ENCODE peak calls at places on chromosomes 5 and 9, in seven cellular contexts. One of them, this sample, is unnamed. For H3K4me1, the result is how much of the 10 kb centered on the place peaks cover.

GRCh38 chr5:176364765-176365662 is at the start of gene ARL10:
- DNase-seq in HCT116: no peak
- DNase-seq in heart right ventricle: peak
- DNase-seq in PC-9: no peak
- DNase-seq in GM12878: no peak
- DNase-seq in right cardiac atrium: peak
- DNase-seq in IMR-90: peak
- DNase-seq in this sample: no peak

GRCh38 chr5:472076-472655 is 29.2 kb downstream of the EXOC3 start:
- DNase-seq in HCT116: no peak
- DNase-seq in heart right ventricle: no peak
- DNase-seq in PC-9: peak
- DNase-seq in GM12878: no peak
- DNase-seq in right cardiac atrium: peak
- DNase-seq in IMR-90: no peak
- DNase-seq in this sample: peak

GRCh38 chr9:123376218-123377071 is 20.4 kb downstream of the CRB2 start:
- DNase-seq in HCT116: no peak
- DNase-seq in heart right ventricle: no peak
- DNase-seq in PC-9: no peak
- DNase-seq in GM12878: no peak
- DNase-seq in right cardiac atrium: no peak
- DNase-seq in IMR-90: no peak
- DNase-seq in this sample: no peak

GRCh38 chr5:119470851-119471451 is 18.7 kb downstream of the HSD17B4 start:
- DNase-seq in HCT116: peak
- DNase-seq in heart right ventricle: no peak
- DNase-seq in PC-9: no peak
- DNase-seq in GM12878: no peak
- DNase-seq in right cardiac atrium: no peak
- DNase-seq in IMR-90: peak
- DNase-seq in this sample: peak

GRCh38 chr5:173984218-173984617 is 4.8 kb upstream of the C5orf47 start:
- DNase-seq in HCT116: peak
- DNase-seq in heart right ventricle: no peak
- DNase-seq in PC-9: no peak
- DNase-seq in GM12878: no peak
- DNase-seq in right cardiac atrium: no peak
- DNase-seq in IMR-90: peak
- DNase-seq in this sample: peak

GRCh38 chr5:61280205-61280604 is 51.9 kb upstream of the ZSWIM6 start:
- DNase-seq in HCT116: peak
- DNase-seq in heart right ventricle: peak
- DNase-seq in PC-9: no peak
- DNase-seq in GM12878: no peak
- DNase-seq in right cardiac atrium: no peak
- DNase-seq in IMR-90: peak
- DNase-seq in this sample: peak

GRCh38 chr5:150214289-150214688 is 24.4 kb downstream of the SLC6A7 start:
- DNase-seq in HCT116: no peak
- DNase-seq in heart right ventricle: peak
- DNase-seq in PC-9: no peak
- DNase-seq in GM12878: no peak
- DNase-seq in right cardiac atrium: peak
- DNase-seq in IMR-90: peak
- DNase-seq in this sample: no peak

GRCh38 chr5:128881609-128882008 is 83.7 kb upstream of the SLC27A6 start:
- DNase-seq in HCT116: no peak
- DNase-seq in heart right ventricle: no peak
- DNase-seq in PC-9: no peak
- DNase-seq in GM12878: no peak
- DNase-seq in right cardiac atrium: no peak
- DNase-seq in IMR-90: no peak
- DNase-seq in this sample: no peak

GRCh38 chr5:20213803-20214202 is 225.8 kb upstream of the CDH18 start:
- DNase-seq in HCT116: no peak
- DNase-seq in heart right ventricle: no peak
- DNase-seq in PC-9: no peak
- DNase-seq in GM12878: no peak
- DNase-seq in right cardiac atrium: no peak
- DNase-seq in IMR-90: no peak
- DNase-seq in this sample: no peak

GRCh38 chr5:112975721-112976431 is 722 bp upstream of the DCP2 start:
- DNase-seq in HCT116: no peak
- DNase-seq in heart right ventricle: no peak
- DNase-seq in PC-9: no peak
- DNase-seq in GM12878: no peak
- DNase-seq in right cardiac atrium: no peak
- DNase-seq in IMR-90: no peak
- DNase-seq in this sample: no peak

GRCh38 chr5:40052812-40053211 is 626.9 kb upstream of the PTGER4 start:
- DNase-seq in HCT116: no peak
- DNase-seq in heart right ventricle: no peak
- DNase-seq in PC-9: peak
- DNase-seq in GM12878: no peak
- DNase-seq in right cardiac atrium: no peak
- DNase-seq in IMR-90: no peak
- DNase-seq in this sample: peak

GRCh38 chr9:5178126-5178805 is 7.2 kb downstream of the INSL6 start:
- DNase-seq in HCT116: no peak
- DNase-seq in heart right ventricle: no peak
- DNase-seq in PC-9: no peak
- DNase-seq in GM12878: no peak
- DNase-seq in right cardiac atrium: no peak
- DNase-seq in IMR-90: no peak
- DNase-seq in this sample: no peak

GRCh38 chr5:116084231-116084630 is 594 bp upstream of the COMMD10 start:
- DNase-seq in HCT116: no peak
- DNase-seq in heart right ventricle: no peak
- DNase-seq in PC-9: peak
- DNase-seq in GM12878: no peak
- DNase-seq in right cardiac atrium: peak
- DNase-seq in IMR-90: peak
- DNase-seq in this sample: peak

GRCh38 chr9:135998013-135998380 is 36.8 kb upstream of the UBAC1 start:
- DNase-seq in HCT116: no peak
- DNase-seq in heart right ventricle: no peak
- DNase-seq in PC-9: no peak
- DNase-seq in GM12878: no peak
- DNase-seq in right cardiac atrium: no peak
- DNase-seq in IMR-90: no peak
- DNase-seq in this sample: no peak

GRCh38 chr5:16759147-16759800 is 142.5 kb upstream of the RETREG1 start:
- DNase-seq in HCT116: no peak
- DNase-seq in heart right ventricle: no peak
- DNase-seq in PC-9: no peak
- DNase-seq in GM12878: peak
- DNase-seq in right cardiac atrium: no peak
- DNase-seq in IMR-90: peak
- DNase-seq in this sample: no peak

GRCh38 chr9:5813837-5814236 is 19.1 kb downstream of the ERMP1 start:
- DNase-seq in HCT116: no peak
- DNase-seq in heart right ventricle: no peak
- DNase-seq in PC-9: no peak
- DNase-seq in GM12878: no peak
- DNase-seq in right cardiac atrium: no peak
- DNase-seq in IMR-90: no peak
- DNase-seq in this sample: peak

GRCh38 chr5:135244620-135245021 is 154.4 kb downstream of the MACROH2A1 start:
- DNase-seq in HCT116: no peak
- DNase-seq in heart right ventricle: no peak
- DNase-seq in PC-9: no peak
- DNase-seq in GM12878: no peak
- DNase-seq in right cardiac atrium: no peak
- DNase-seq in IMR-90: no peak
- DNase-seq in this sample: no peak

GRCh38 chr5:67538343-67538670 is 341.7 kb upstream of the CD180 start:
- DNase-seq in HCT116: no peak
- DNase-seq in heart right ventricle: no peak
- DNase-seq in PC-9: no peak
- DNase-seq in GM12878: no peak
- DNase-seq in right cardiac atrium: no peak
- DNase-seq in IMR-90: no peak
- DNase-seq in this sample: no peak

GRCh38 chr9:131943397-131943796 is 136.3 kb downstream of the MED27 start:
- DNase-seq in HCT116: no peak
- DNase-seq in heart right ventricle: no peak
- DNase-seq in PC-9: no peak
- DNase-seq in GM12878: no peak
- DNase-seq in right cardiac atrium: no peak
- DNase-seq in IMR-90: no peak
- DNase-seq in this sample: no peak

GRCh38 chr9:4689687-4690104 is 10.3 kb downstream of the CDC37L1 start:
- DNase-seq in HCT116: no peak
- DNase-seq in heart right ventricle: no peak
- DNase-seq in PC-9: peak
- DNase-seq in GM12878: peak
- DNase-seq in right cardiac atrium: no peak
- DNase-seq in IMR-90: peak
- DNase-seq in this sample: no peak

GRCh38 chr5:97231025-97231636 is 48.1 kb upstream of the RIOK2 start:
- DNase-seq in HCT116: peak
- DNase-seq in heart right ventricle: peak
- DNase-seq in PC-9: no peak
- DNase-seq in GM12878: peak
- DNase-seq in right cardiac atrium: no peak
- DNase-seq in IMR-90: peak
- DNase-seq in this sample: peak

GRCh38 chr9:91776409-91777365 is 173.3 kb downstream of the ROR2 start:
- DNase-seq in HCT116: no peak
- DNase-seq in heart right ventricle: no peak
- DNase-seq in PC-9: no peak
- DNase-seq in GM12878: no peak
- DNase-seq in right cardiac atrium: no peak
- DNase-seq in IMR-90: peak
- DNase-seq in this sample: no peak

GRCh38 chr9:91775708-91776028 is 174.4 kb downstream of the ROR2 start:
- DNase-seq in HCT116: no peak
- DNase-seq in heart right ventricle: no peak
- DNase-seq in PC-9: no peak
- DNase-seq in GM12878: no peak
- DNase-seq in right cardiac atrium: no peak
- DNase-seq in IMR-90: no peak
- DNase-seq in this sample: no peak

GRCh38 chr9:91775011-91775707 is 174.9 kb downstream of the ROR2 start:
- DNase-seq in HCT116: peak
- DNase-seq in heart right ventricle: peak
- DNase-seq in PC-9: peak
- DNase-seq in GM12878: no peak
- DNase-seq in right cardiac atrium: peak
- DNase-seq in IMR-90: peak
- DNase-seq in this sample: peak

GRCh38 chr9:91777437-91777836 is 172.6 kb downstream of the ROR2 start:
- DNase-seq in HCT116: no peak
- DNase-seq in heart right ventricle: no peak
- DNase-seq in PC-9: no peak
- DNase-seq in GM12878: no peak
- DNase-seq in right cardiac atrium: no peak
- DNase-seq in IMR-90: peak
- DNase-seq in this sample: no peak

DNA sequence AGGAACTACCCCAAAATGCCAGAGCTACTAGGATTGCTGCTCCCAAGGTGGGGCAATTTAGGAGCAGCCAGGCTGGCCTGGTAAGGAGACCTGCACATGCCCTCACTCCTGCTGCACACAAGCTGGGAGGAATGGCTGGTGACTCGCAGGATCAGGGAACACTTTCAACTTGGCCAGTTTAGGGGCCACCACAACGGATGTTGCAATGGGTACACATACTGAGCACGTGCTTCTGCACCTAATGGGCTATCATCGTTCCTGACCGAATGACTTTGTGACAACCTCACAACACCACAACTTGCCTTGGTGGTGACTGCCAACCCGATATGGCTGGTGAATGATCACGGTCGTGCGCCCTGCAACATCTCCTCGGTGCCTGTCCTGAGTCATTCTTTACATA is 172.0 kb downstream of the ROR2 start:
- DNase-seq in HCT116: no peak
- DNase-seq in heart right ventricle: no peak
- DNase-seq in PC-9: no peak
- DNase-seq in GM12878: no peak
- DNase-seq in right cardiac atrium: no peak
- DNase-seq in IMR-90: peak
- DNase-seq in this sample: no peak
- H3K4me1 ChIP-seq in HCT116: under half
- H3K4me1 ChIP-seq in heart right ventricle: under half
- H3K4me1 ChIP-seq in PC-9: under half
- H3K4me1 ChIP-seq in GM12878: under half
- H3K4me1 ChIP-seq in right cardiac atrium: under half
- H3K4me1 ChIP-seq in IMR-90: under half
- H3K4me1 ChIP-seq in this sample: under half

GRCh38 chr9:119375892-119376291 is 6.7 kb upstream of the BRINP1 start:
- DNase-seq in HCT116: peak
- DNase-seq in heart right ventricle: no peak
- DNase-seq in PC-9: peak
- DNase-seq in GM12878: no peak
- DNase-seq in right cardiac atrium: peak
- DNase-seq in IMR-90: no peak
- DNase-seq in this sample: peak
- H3K27ac ChIP-seq in HCT116: no peak
- H3K27ac ChIP-seq in heart right ventricle: no peak
- H3K27ac ChIP-seq in PC-9: no peak
- H3K27ac ChIP-seq in GM12878: no peak
- H3K27ac ChIP-seq in right cardiac atrium: no peak
- H3K27ac ChIP-seq in IMR-90: no peak
- H3K27ac ChIP-seq in this sample: no peak

GRCh38 chr5:159249158-159249557 is 13.9 kb upstream of the UBLCP1 start:
- DNase-seq in HCT116: no peak
- DNase-seq in heart right ventricle: no peak
- DNase-seq in PC-9: no peak
- DNase-seq in GM12878: no peak
- DNase-seq in right cardiac atrium: no peak
- DNase-seq in IMR-90: no peak
- DNase-seq in this sample: no peak
- H3K4me3 ChIP-seq in HCT116: no peak
- H3K4me3 ChIP-seq in heart right ventricle: no peak
- H3K4me3 ChIP-seq in PC-9: no peak
- H3K4me3 ChIP-seq in GM12878: no peak
- H3K4me3 ChIP-seq in right cardiac atrium: no peak
- H3K4me3 ChIP-seq in IMR-90: no peak
- H3K4me3 ChIP-seq in this sample: no peak

GRCh38 chr9:93058357-93059096 is at the start of gene SUSD3:
- DNase-seq in HCT116: peak
- DNase-seq in heart right ventricle: peak
- DNase-seq in PC-9: peak
- DNase-seq in GM12878: peak
- DNase-seq in right cardiac atrium: peak
- DNase-seq in IMR-90: no peak
- DNase-seq in this sample: peak

GRCh38 chr9:93061260-93061751 is 2.8 kb downstream of the SUSD3 start:
- DNase-seq in HCT116: no peak
- DNase-seq in heart right ventricle: no peak
- DNase-seq in PC-9: no peak
- DNase-seq in GM12878: no peak
- DNase-seq in right cardiac atrium: no peak
- DNase-seq in IMR-90: no peak
- DNase-seq in this sample: no peak

GRCh38 chr9:93060746-93061259 is 2.3 kb downstream of the SUSD3 start:
- DNase-seq in HCT116: no peak
- DNase-seq in heart right ventricle: no peak
- DNase-seq in PC-9: no peak
- DNase-seq in GM12878: peak
- DNase-seq in right cardiac atrium: no peak
- DNase-seq in IMR-90: peak
- DNase-seq in this sample: no peak

GRCh38 chr9:93059097-93059959 is 827 bp downstream of the SUSD3 start:
- DNase-seq in HCT116: no peak
- DNase-seq in heart right ventricle: no peak
- DNase-seq in PC-9: no peak
- DNase-seq in GM12878: no peak
- DNase-seq in right cardiac atrium: peak
- DNase-seq in IMR-90: no peak
- DNase-seq in this sample: no peak

GRCh38 chr9:93059960-93060591 is 1.6 kb downstream of the SUSD3 start:
- DNase-seq in HCT116: no peak
- DNase-seq in heart right ventricle: no peak
- DNase-seq in PC-9: no peak
- DNase-seq in GM12878: no peak
- DNase-seq in right cardiac atrium: no peak
- DNase-seq in IMR-90: no peak
- DNase-seq in this sample: no peak
- H3K4me1 ChIP-seq in HCT116: under half
- H3K4me1 ChIP-seq in heart right ventricle: half or more
- H3K4me1 ChIP-seq in PC-9: under half
- H3K4me1 ChIP-seq in GM12878: half or more
- H3K4me1 ChIP-seq in right cardiac atrium: under half
- H3K4me1 ChIP-seq in IMR-90: under half
- H3K4me1 ChIP-seq in this sample: under half